ENCODE peak calls at places on chromosomes 1 and 21, in ten cellular contexts. L is tibial artery; B is skeletal muscle cell; E is EL; G is amniotic stem cell; Z is SJSA1; A is stimulated activated naive CD4-positive, alpha-beta T cell; W is CD4-positive, CD25-positive, alpha-beta regulatory T cell; D is stimulated activated CD4-positive, alpha-beta T cell treated with anti-CD3 and anti-CD28 coated beads, Interleukin-1b, Interleukin-23, amount 100 ng/mL, for 1 hour; Y is T-helper 9 cell. P is an unnamed sample.
A peak's percentile ranks its signal among the peaks of the same experiment; 100 is the strongest.

GRCh38 chr1:93275634-93276295 is 69.9 kb upstream of the DR1 start:
- DNase-seq in L (no peak), B (no peak), E (no peak), G (no peak), Z (no peak), A (no peak), W (no peak), D (no peak), Y (no peak), P (no peak)

GRCh38 chr1:219555802-219556201 is 57.1 kb downstream of the ZC3H11B start:
- DNase-seq in L (no peak), B (peak; percentile 64), E (peak; percentile 32), G (no peak), Z (peak; percentile 45), A (no peak), W (no peak), D (no peak), Y (no peak), P (no peak)

GRCh38 chr1:53107570-53108322 is 34.7 kb downstream of the SLC1A7 start:
- DNase-seq in L (no peak), B (no peak), E (peak; percentile 93), G (peak; percentile 67), Z (peak; percentile 98), A (no peak), W (no peak), D (no peak), Y (no peak), P (no peak)

GRCh38 chr1:115113781-115114180 is 24.5 kb upstream of the TSPAN2 start:
- DNase-seq in L (no peak), B (no peak), E (no peak), G (no peak), Z (no peak), A (no peak), W (no peak), D (no peak), Y (no peak), P (no peak)

GRCh38 chr21:19501115-19501514 is 1097.5 kb upstream of the TMPRSS15 start:
- DNase-seq in L (no peak), B (no peak), E (no peak), G (no peak), Z (no peak), A (no peak), W (no peak), D (no peak), Y (no peak), P (no peak)

GRCh38 chr1:46529031-46529630 is 22.3 kb downstream of the KNCN start:
- DNase-seq in L (no peak), B (no peak), E (no peak), G (no peak), Z (no peak), A (no peak), W (no peak), D (no peak), Y (no peak), P (no peak)

GRCh38 chr1:152035406-152036315 is 1.1 kb downstream of the S100A11 start:
- DNase-seq in L (no peak), B (no peak), E (peak; percentile 45), G (peak; percentile 10), Z (peak; percentile 60), A (no peak), W (peak; percentile 6), D (no peak), Y (no peak), P (no peak)

GRCh38 chr21:38804617-38805281 is 980 bp upstream of the ETS2 start:
- DNase-seq in L (peak; percentile 90), B (no peak), E (peak; percentile 38), G (no peak), Z (no peak), A (no peak), W (no peak), D (no peak), Y (peak; percentile 11), P (no peak)

GRCh38 chr1:212566522-212567479 is 41.8 kb upstream of the ATF3 start:
- DNase-seq in L (no peak), B (peak; percentile 71), E (peak; percentile 82), G (peak; percentile 53), Z (peak; percentile 74), A (peak; percentile 16), W (peak; percentile 49), D (no peak), Y (no peak), P (no peak)

GRCh38 chr1:119010201-119010600 is 22.1 kb upstream of the TBX15 start:
- DNase-seq in L (no peak), B (peak; percentile 90), E (peak; percentile 77), G (no peak), Z (peak; percentile 11), A (no peak), W (no peak), D (no peak), Y (no peak), P (no peak)

GRCh38 chr1:54794401-54795099 is 6.6 kb downstream of the TTC22 start:
- DNase-seq in L (no peak), B (no peak), E (peak; percentile 10), G (no peak), Z (no peak), A (no peak), W (no peak), D (no peak), Y (no peak), P (no peak)

GRCh38 chr1:248372394-248372793 is 3.2 kb upstream of the OR2T6 start:
- DNase-seq in L (no peak), B (no peak), E (no peak), G (no peak), Z (no peak), A (no peak), W (peak; percentile 9), D (no peak), Y (no peak), P (no peak)

GRCh38 chr1:180173451-180173850 is 18.8 kb downstream of the QSOX1 start:
- DNase-seq in L (no peak), B (no peak), E (no peak), G (no peak), Z (no peak), A (no peak), W (no peak), D (no peak), Y (no peak), P (no peak)

GRCh38 chr21:46322351-46323226 is 1.1 kb downstream of the C21orf58 start:
- DNase-seq in L (no peak), B (no peak), E (peak; percentile 44), G (no peak), Z (peak; percentile 38), A (no peak), W (peak; percentile 3), D (no peak), Y (no peak), P (no peak)

GRCh38 chr1:215767761-215768160 is 200.7 kb downstream of the KCTD3 start:
- DNase-seq in L (no peak), B (no peak), E (no peak), G (no peak), Z (no peak), A (no peak), W (no peak), D (no peak), Y (no peak), P (no peak)

GRCh38 chr1:223755432-223755792 is 43.1 kb downstream of the CAPN2 start:
- DNase-seq in L (no peak), B (no peak), E (no peak), G (no peak), Z (no peak), A (no peak), W (no peak), D (no peak), Y (no peak), P (no peak)

GRCh38 chr1:149932474-149932873 is 4.2 kb downstream of the MTMR11 start:
- DNase-seq in L (no peak), B (no peak), E (no peak), G (no peak), Z (no peak), A (no peak), W (no peak), D (no peak), Y (no peak), P (no peak)

GRCh38 chr1:84603223-84603622 is 29.0 kb upstream of the CTBS start:
- DNase-seq in L (no peak), B (no peak), E (peak; percentile 65), G (no peak), Z (peak; percentile 49), A (no peak), W (no peak), D (no peak), Y (no peak), P (no peak)

GRCh38 chr1:227093309-227093708 is 153.2 kb downstream of the COQ8A start:
- DNase-seq in L (no peak), B (no peak), E (no peak), G (no peak), Z (no peak), A (no peak), W (no peak), D (no peak), Y (no peak), P (no peak)

GRCh38 chr1:28150125-28150780 is 26.2 kb downstream of the PTAFR start:
- DNase-seq in L (no peak), B (no peak), E (no peak), G (no peak), Z (no peak), A (no peak), W (no peak), D (no peak), Y (no peak), P (no peak)

GRCh38 chr1:44390277-44390676 is 14.8 kb upstream of the RNF220 start:
- DNase-seq in L (no peak), B (peak; percentile 65), E (peak; percentile 93), G (peak; percentile 85), Z (peak; percentile 66), A (no peak), W (no peak), D (no peak), Y (no peak), P (no peak)

GRCh38 chr1:69403911-69404310 is 163.8 kb upstream of the LRRC7 start:
- DNase-seq in L (no peak), B (no peak), E (no peak), G (no peak), Z (no peak), A (no peak), W (no peak), D (no peak), Y (no peak), P (no peak)

GRCh38 chr1:32816676-32817158 is 441 bp downstream of the YARS1 start:
- DNase-seq in L (no peak), B (no peak), E (peak; percentile 45), G (no peak), Z (no peak), A (no peak), W (no peak), D (no peak), Y (no peak), P (no peak)